ENCODE peak calls at places on chromosomes 11 and 22, in seven cellular contexts. P, S, D, W, I, G and M are unnamed samples.

GRCh38 chr11:11552688-11553087 is 69.1 kb downstream of the GALNT18 start:
- DNase-seq in W (no peak), S (no peak), P (no peak), D (no peak), G (no peak), I (no peak), M (no peak)

GRCh38 chr11:811446-812245 is 1.9 kb downstream of the RPLP2 start:
- DNase-seq in I (no peak), D (no peak), W (no peak), P (no peak), G (no peak), S (no peak), M (no peak)

GRCh38 chr11:77115956-77116355 is 12.1 kb upstream of the MYO7A start:
- DNase-seq in D (no peak), P (no peak), I (no peak), W (no peak), G (no peak), S (no peak), M (no peak)

GRCh38 chr11:134888821-134889220 is 476.8 kb upstream of the B3GAT1 start:
- DNase-seq in S (no peak), D (no peak), G (no peak), P (no peak), I (no peak), W (no peak), M (no peak)

GRCh38 chr11:18986744-18987143 is 47.5 kb upstream of the MRGPRX1 start:
- DNase-seq in I (no peak), D (no peak), P (no peak), G (no peak), S (no peak), W (no peak), M (no peak)

GRCh38 chr11:82326853-82327252 is 406.8 kb downstream of the FAM181B start:
- DNase-seq in S (no peak), D (no peak), P (no peak), I (no peak), G (no peak), W (no peak), M (no peak)

GRCh38 chr11:13663631-13664071 is 4.8 kb upstream of the FAR1 start:
- DNase-seq in I (no peak), G (no peak), D (no peak), W (no peak), P (no peak), S (no peak), M (no peak)

GRCh38 chr11:114081641-114082414 is 22.3 kb downstream of the ZBTB16 start:
- DNase-seq in W (no peak), S (no peak), D (no peak), I (no peak), P (no peak), G (no peak), M (no peak)

GRCh38 chr11:7246179-7246578 is 5.5 kb upstream of the SYT9 start:
- DNase-seq in W (no peak), G (no peak), S (no peak), D (no peak), I (no peak), P (no peak), M (peak; percentile 3)

GRCh38 chr22:45131749-45132148 is 32.0 kb upstream of the NUP50 start:
- DNase-seq in P (no peak), W (no peak), S (no peak), D (no peak), I (no peak), G (peak; percentile 32), M (no peak)

GRCh38 chr11:122343247-122343646 is 227.2 kb upstream of the BLID start:
- DNase-seq in I (no peak), D (no peak), P (no peak), G (no peak), W (no peak), S (no peak), M (no peak)

GRCh38 chr11:75311858-75312288 is 39.6 kb downstream of the ARRB1 start:
- DNase-seq in D (no peak), S (no peak), P (no peak), I (no peak), G (peak; percentile 63), W (no peak), M (no peak)

GRCh38 chr11:111093061-111093460 is 152.5 kb upstream of the POU2AF2 start:
- DNase-seq in W (no peak), P (no peak), D (no peak), S (peak; percentile 19), I (no peak), G (no peak), M (no peak)

GRCh38 chr11:27976262-27976661 is 131.7 kb downstream of the KIF18A start:
- DNase-seq in P (no peak), W (no peak), D (no peak), I (no peak), G (no peak), S (no peak), M (no peak)

GRCh38 chr11:115463606-115464005 is 40.6 kb downstream of the CADM1 start:
- DNase-seq in G (no peak), W (no peak), D (no peak), S (no peak), P (no peak), I (no peak), M (no peak)

GRCh38 chr11:61904539-61905048 is 12.8 kb downstream of the RAB3IL1 start:
- DNase-seq in W (no peak), I (no peak), G (no peak), S (no peak), D (no peak), P (no peak), M (no peak)

GRCh38 chr11:79119491-79120284 is 321.1 kb downstream of the TENM4 start:
- DNase-seq in W (no peak), G (no peak), I (no peak), D (no peak), S (no peak), P (no peak), M (no peak)

GRCh38 chr11:63892233-63892632 is 24.7 kb downstream of the RCOR2 start:
- DNase-seq in I (no peak), P (no peak), D (no peak), S (peak; percentile 20), G (no peak), W (no peak), M (no peak)

GRCh38 chr11:7480132-7480531 is 5.2 kb upstream of the OLFML1 start:
- DNase-seq in D (no peak), G (no peak), W (no peak), I (no peak), S (no peak), P (no peak), M (no peak)

GRCh38 chr11:78806214-78807004 is 231.7 kb upstream of the NARS2 start:
- DNase-seq in I (no peak), S (no peak), P (no peak), D (no peak), W (no peak), G (no peak), M (no peak)

GRCh38 chr11:72760543-72761400 is 8.6 kb upstream of the ARAP1 start:
- DNase-seq in S (no peak), I (no peak), D (no peak), G (no peak), P (no peak), W (no peak), M (peak; percentile 67)

GRCh38 chr11:126102436-126102894 is 39.8 kb upstream of the CDON start:
- DNase-seq in W (no peak), G (no peak), I (no peak), D (no peak), P (no peak), S (peak; percentile 53), M (no peak)

GRCh38 chr11:19691815-19692214 is 20.8 kb upstream of the NAV2 start:
- DNase-seq in W (no peak), S (no peak), I (no peak), D (no peak), G (no peak), P (no peak), M (no peak)

GRCh38 chr11:114289779-114290178 is 6.4 kb upstream of the NNMT start:
- DNase-seq in I (no peak), G (no peak), P (no peak), S (no peak), W (no peak), D (no peak), M (no peak)

GRCh38 chr11:95592455-95592854 is 197.1 kb downstream of the FAM76B start:
- DNase-seq in P (no peak), W (no peak), S (no peak), G (no peak), D (no peak), I (no peak), M (no peak)

GRCh38 chr11:47971501-47971900 is 8.9 kb upstream of the PTPRJ start:
- DNase-seq in G (no peak), D (no peak), P (no peak), W (no peak), I (no peak), S (no peak), M (no peak)

GRCh38 chr11:134955281-134955680 is 543.2 kb upstream of the B3GAT1 start:
- DNase-seq in G (no peak), W (no peak), P (no peak), S (no peak), I (no peak), D (no peak), M (no peak)

GRCh38 chr22:50469377-50470305 is 5.2 kb downstream of the SBF1 start:
- DNase-seq in D (peak; percentile 93), P (peak; percentile 86), I (peak; percentile 99), G (peak; percentile 57), S (peak; percentile 98), W (peak; percentile 88), M (no peak)

GRCh38 chr11:74185285-74185684 is 14.2 kb downstream of the PPME1 start:
- DNase-seq in D (no peak), P (no peak), S (no peak), W (no peak), I (no peak), G (no peak), M (no peak)

GRCh38 chr11:72924568-72925190 is 110.5 kb downstream of the ATG16L2 start:
- DNase-seq in W (no peak), I (no peak), S (peak; percentile 47), G (no peak), D (no peak), P (no peak), M (no peak)

GRCh38 chr22:49188591-49188990 is 639.1 kb downstream of the BRD1 start:
- DNase-seq in D (no peak), I (no peak), G (no peak), P (no peak), S (no peak), W (no peak), M (no peak)

GRCh38 chr11:13010737-13011342 is 1.7 kb downstream of the RASSF10 start:
- DNase-seq in S (no peak), D (no peak), W (no peak), P (no peak), G (no peak), I (no peak), M (no peak)

GRCh38 chr22:41177626-41178424 is 27.3 kb upstream of the L3MBTL2 start:
- DNase-seq in S (no peak), W (no peak), P (no peak), D (no peak), I (no peak), G (no peak), M (no peak)

GRCh38 chr11:123218451-123218850 is 23.4 kb upstream of the CLMP start:
- DNase-seq in P (no peak), I (no peak), S (no peak), W (no peak), D (no peak), G (no peak), M (no peak)

GRCh38 chr11:123261345-123262106 is 66.5 kb upstream of the CLMP start:
- DNase-seq in G (peak; percentile 53), I (peak; percentile 46), W (peak; percentile 72), D (peak; percentile 67), P (peak; percentile 44), S (peak; percentile 74), M (no peak)

GRCh38 chr11:40732107-40732506 is 727.3 kb downstream of the LRRC4C start:
- DNase-seq in P (no peak), W (no peak), I (no peak), G (no peak), S (no peak), D (no peak), M (no peak)

GRCh38 chr11:122334546-122335375 is 218.7 kb upstream of the BLID start:
- DNase-seq in G (no peak), W (no peak), P (no peak), S (no peak), D (no peak), I (no peak), M (no peak)

GRCh38 chr11:43681543-43681942 is 1.0 kb downstream of the HSD17B12 start:
- DNase-seq in I (no peak), P (no peak), S (no peak), W (no peak), D (no peak), G (no peak), M (no peak)